ENCODE peak calls at places on chromosomes 6 and 20, in five cellular contexts. R is esophagus muscularis mucosa, S is HCT116, L is tibial nerve, W is sigmoid colon. I is an unnamed sample.

GRCh38 chr6:55825402-55826051 is 49.9 kb downstream of the BMP5 start:
- DNase-seq in R (no peak), S (no peak), L (no peak), W (no peak), I (peak)

GRCh38 chr20:25284131-25284601 is 36.3 kb downstream of the PYGB start:
- DNase-seq in R (no peak), S (no peak), L (peak), W (peak), I (no peak)

GRCh38 chr20:329325-329695 is 4.0 kb downstream of the SOX12 start:
- DNase-seq in R (no peak), S (no peak), L (no peak), W (no peak), I (no peak)

GRCh38 chr6:4603291-4603690 is 172.9 kb upstream of the CDYL start:
- DNase-seq in R (no peak), S (peak), L (peak), W (peak), I (peak)

GRCh38 chr6:50586074-50586473 is 127.3 kb upstream of the TFAP2D start:
- DNase-seq in R (no peak), S (no peak), L (no peak), W (no peak), I (no peak)

GRCh38 chr6:21003780-21004541 is 469.7 kb downstream of the CDKAL1 start:
- DNase-seq in R (no peak), S (no peak), L (no peak), W (no peak), I (peak)

GRCh38 chr6:110352603-110353303 is 5.4 kb downstream of the METTL24 start:
- DNase-seq in R (no peak), S (no peak), L (no peak), W (no peak), I (peak)

GRCh38 chr6:85669735-85670194 is 27.1 kb upstream of the SYNCRIP start:
- DNase-seq in R (no peak), S (no peak), L (no peak), W (no peak), I (no peak)

GRCh38 chr20:62505337-62506045 is 29.7 kb upstream of the GATA5 start:
- DNase-seq in R (no peak), S (no peak), L (no peak), W (no peak), I (no peak)

GRCh38 chr20:62350098-62350628 is 16.9 kb downstream of the LAMA5 start:
- DNase-seq in R (no peak), S (peak), L (no peak), W (no peak), I (no peak)

GRCh38 chr6:33664506-33665057 is 43.5 kb downstream of the ITPR3 start:
- DNase-seq in R (no peak), S (no peak), L (no peak), W (no peak), I (no peak)

GRCh38 chr6:34391023-34391485 is 1.4 kb downstream of the NUDT3 start:
- DNase-seq in R (no peak), S (no peak), L (no peak), W (peak), I (peak)

GRCh38 chr6:138383776-138384175 is 6.1 kb downstream of the SMIM28 start:
- DNase-seq in R (peak), S (no peak), L (no peak), W (no peak), I (no peak)

GRCh38 chr6:18155864-18156396 is 708 bp downstream of the KDM1B start:
- DNase-seq in R (peak), S (peak), L (no peak), W (peak), I (peak)

GRCh38 chr6:110681543-110682459 is 133.5 kb downstream of the CDK19 start:
- DNase-seq in R (no peak), S (no peak), L (no peak), W (no peak), I (no peak)

GRCh38 chr6:31175961-31176360 is 5.5 kb upstream of the POU5F1 start:
- DNase-seq in R (no peak), S (no peak), L (no peak), W (no peak), I (peak)

GRCh38 chr6:157732416-157733161 is 90.5 kb upstream of the SNX9 start:
- DNase-seq in R (no peak), S (no peak), L (no peak), W (no peak), I (no peak)

GRCh38 chr20:18639501-18639979 is 51.7 kb downstream of the DTD1 start:
- DNase-seq in R (no peak), S (no peak), L (no peak), W (peak), I (no peak)

GRCh38 chr6:16338577-16339262 is 100.3 kb downstream of the GMPR start:
- DNase-seq in R (no peak), S (no peak), L (peak), W (peak), I (peak)

GRCh38 chr6:131979515-131980337 is 28.6 kb upstream of the CCN2 start:
- DNase-seq in R (no peak), S (no peak), L (no peak), W (no peak), I (peak)

GRCh38 chr20:39849664-39850063 is 839.4 kb downstream of the MAFB start:
- DNase-seq in R (no peak), S (no peak), L (peak), W (peak), I (peak)

GRCh38 chr6:11616200-11616611 is 78.7 kb downstream of the TMEM170B start:
- DNase-seq in R (no peak), S (no peak), L (no peak), W (no peak), I (peak)

GRCh38 chr6:7173843-7174503 is 66.2 kb downstream of the RREB1 start:
- DNase-seq in R (peak), S (no peak), L (no peak), W (no peak), I (no peak)

GRCh38 chr20:62918830-62919229 is 7.5 kb downstream of the DIDO1 start:
- DNase-seq in R (no peak), S (no peak), L (no peak), W (no peak), I (no peak)

GRCh38 chr20:40781340-40781916 is 92.4 kb upstream of the MAFB start:
- DNase-seq in R (no peak), S (no peak), L (no peak), W (no peak), I (no peak)

GRCh38 chr6:169931223-169931760 is 179.9 kb downstream of the ERMARD start:
- DNase-seq in R (peak), S (no peak), L (no peak), W (no peak), I (no peak)

GRCh38 chr6:81565071-81565470 is 187.4 kb downstream of the TENT5A start:
- DNase-seq in R (no peak), S (no peak), L (no peak), W (no peak), I (peak)

GRCh38 chr6:75349262-75349984 is 64.8 kb upstream of the TMEM30A start:
- DNase-seq in R (no peak), S (no peak), L (no peak), W (no peak), I (peak)

GRCh38 chr6:87494761-87495422 is 22.1 kb downstream of the SLC35A1 start:
- DNase-seq in R (no peak), S (no peak), L (no peak), W (no peak), I (no peak)

GRCh38 chr6:33815854-33816253 is 12.1 kb upstream of the MLN start:
- DNase-seq in R (no peak), S (peak), L (no peak), W (no peak), I (peak)

GRCh38 chr20:43187476-43188233 is 2.1 kb downstream of the PTPRT start:
- DNase-seq in R (peak), S (peak), L (peak), W (peak), I (peak)

GRCh38 chr6:154343473-154344308 is 12.9 kb downstream of the IPCEF1 start:
- DNase-seq in R (peak), S (peak), L (no peak), W (no peak), I (peak)

GRCh38 chr6:27287751-27288135 is 24.3 kb downstream of the POM121L2 start:
- DNase-seq in R (no peak), S (no peak), L (no peak), W (no peak), I (no peak)
- H3K4me3 ChIP-seq in R (no peak), S (no peak), L (no peak), W (no peak), I (peak)

DNA sequence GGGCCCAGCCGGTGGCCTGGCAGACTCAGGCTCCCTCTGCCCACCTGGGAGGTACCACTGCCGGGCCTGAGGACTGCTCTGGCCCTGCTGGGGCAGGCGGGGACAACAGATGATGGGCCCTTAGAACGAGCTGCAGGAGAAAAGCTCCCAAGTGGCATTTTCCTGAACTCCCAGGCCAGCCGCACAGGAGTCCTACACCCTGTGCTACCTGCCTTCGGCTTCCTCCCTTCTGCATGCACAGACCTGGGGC is 41.3 kb downstream of the DSTN start:
- DNase-seq in R (no peak), S (no peak), L (no peak), W (no peak), I (no peak)
- TF ChIP-seq CTCF in R (no peak), S (no peak), L (no peak), W (no peak), I (no peak)

DNA sequence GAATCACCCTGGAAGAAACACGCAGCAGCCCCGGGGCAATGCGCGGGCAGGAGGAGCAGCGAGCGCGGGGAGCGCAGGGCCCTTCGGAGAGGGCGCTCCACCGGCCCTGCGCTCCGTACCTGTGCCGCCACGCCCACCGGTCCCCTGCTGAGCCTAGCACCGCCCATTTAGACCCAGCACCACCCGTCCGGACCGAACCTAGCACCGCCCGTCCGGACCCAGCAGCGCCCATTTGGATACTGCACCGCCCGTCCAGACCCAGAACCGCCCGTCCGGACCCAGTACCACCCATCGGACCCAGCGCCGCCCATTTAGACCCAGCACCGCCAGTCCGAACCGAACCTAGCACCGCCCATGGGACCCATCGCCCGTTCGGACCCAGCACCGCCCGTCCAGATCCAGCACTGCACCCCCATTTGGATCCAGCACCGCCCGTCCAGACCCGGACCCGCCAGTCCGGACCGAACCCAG is 917 bp upstream of the AFDN start:
- DNase-seq in R (no peak), S (peak), L (no peak), W (peak), I (peak)
- H3K4me3 ChIP-seq in R (peak), S (peak), L (peak), W (peak), I (peak)

GRCh38 chr6:8183266-8183665 is 80.9 kb upstream of the EEF1E1 start:
- DNase-seq in R (no peak), S (no peak), L (no peak), W (no peak), I (no peak)
- TF ChIP-seq CTCF in R (no peak), S (no peak), L (no peak), W (no peak), I (no peak)

DNA sequence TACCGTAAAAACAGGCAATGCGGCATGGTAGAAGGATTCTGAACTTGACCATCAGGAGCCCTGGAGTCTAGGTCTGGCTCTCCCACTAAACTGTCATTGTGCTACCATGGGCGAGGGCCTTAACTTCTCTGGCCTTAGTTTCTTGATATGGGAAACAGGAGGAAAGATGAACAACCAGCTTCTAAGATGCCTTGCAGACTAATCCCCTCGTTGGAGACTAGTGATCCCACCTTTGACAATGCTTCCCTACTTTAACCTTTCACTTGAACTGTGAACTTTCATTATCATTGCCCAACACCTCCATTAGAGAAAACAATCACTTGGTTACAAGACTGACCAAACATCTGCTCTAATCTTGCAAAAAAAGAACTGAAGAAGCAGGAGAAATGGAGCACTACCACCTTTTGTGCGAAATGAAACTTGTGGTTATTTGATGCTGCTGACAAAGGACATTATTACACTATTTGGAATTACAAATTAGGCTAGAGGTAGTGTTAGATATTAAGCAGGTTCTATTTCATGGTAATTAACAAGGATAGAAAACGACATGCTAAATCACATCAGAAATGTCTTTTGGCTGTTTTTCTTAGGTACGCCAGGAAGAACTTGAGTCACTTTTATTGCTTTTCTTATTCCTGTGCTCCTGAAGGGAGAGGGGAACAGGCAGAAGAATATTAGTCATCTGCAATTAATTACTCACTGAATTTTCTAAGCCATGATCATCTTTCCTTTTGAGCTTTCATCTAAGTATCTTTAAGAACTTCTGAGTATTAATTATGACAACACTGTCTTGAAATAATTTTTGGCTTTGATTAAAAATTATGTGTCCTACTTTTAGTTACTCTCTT is 39.1 kb upstream of the ARHGAP18 start:
- DNase-seq in R (no peak), S (peak), L (no peak), W (no peak), I (peak)
- H3K4me3 ChIP-seq in R (no peak), S (no peak), L (no peak), W (no peak), I (no peak)

GRCh38 chr6:165858571-165858970 is 195.5 kb upstream of the PDE10A start:
- DNase-seq in R (no peak), S (no peak), L (no peak), W (no peak), I (peak)
- TF ChIP-seq CTCF in R (no peak), S (no peak), L (no peak), W (no peak), I (peak)